ENCODE peak calls at places on chromosomes 1 and 21, in six cellular contexts. I is DND-41; Z is mesenchymal stem cell; D is mucosa of descending colon; T is CD4-positive, CD25-positive, alpha-beta regulatory T cell; O is aorta. F is an unnamed sample. For H3K36me3 and H3K4me1, the result is how much of the 10 kb centered on the place peaks cover.

GRCh38 chr1:108320851-108321250 is 77.0 kb upstream of the NBPF4 start:
- DNase-seq in D (no peak), T (no peak), Z (no peak), I (no peak), O (no peak), F (no peak)

GRCh38 chr1:245575710-245576109 is 420.9 kb downstream of the KIF26B start:
- DNase-seq in O (no peak), I (no peak), Z (peak), D (no peak), T (no peak), F (no peak)

GRCh38 chr1:224565186-224565585 is 50.9 kb upstream of the CNIH3 start:
- DNase-seq in Z (peak), O (no peak), T (no peak), D (no peak), I (no peak), F (no peak)

GRCh38 chr1:186904361-186904760 is 75.6 kb downstream of the PLA2G4A start:
- DNase-seq in D (no peak), O (no peak), I (no peak), T (no peak), Z (no peak), F (no peak)

GRCh38 chr1:242199861-242200458 is 201.1 kb upstream of the MAP1LC3C start:
- DNase-seq in I (no peak), T (no peak), O (no peak), Z (no peak), D (no peak), F (no peak)

GRCh38 chr1:175390081-175390481 is 197.5 kb upstream of the KIAA0040 start:
- DNase-seq in D (no peak), Z (no peak), O (no peak), T (no peak), I (no peak), F (no peak)

GRCh38 chr1:18557621-18558465 is 72.8 kb upstream of the PAX7 start:
- DNase-seq in O (no peak), I (no peak), Z (no peak), T (no peak), D (peak), F (no peak)

GRCh38 chr1:217274416-217274815 is 356.5 kb downstream of the GPATCH2 start:
- DNase-seq in D (no peak), I (no peak), T (no peak), Z (peak), O (no peak), F (no peak)

GRCh38 chr1:246786606-246787238 is 62.5 kb downstream of the SCCPDH start:
- DNase-seq in O (no peak), Z (no peak), D (no peak), I (no peak), T (no peak), F (no peak)

GRCh38 chr21:16968436-16968835 is 544.4 kb upstream of the CXADR start:
- DNase-seq in T (no peak), Z (no peak), D (no peak), O (no peak), I (no peak), F (no peak)

GRCh38 chr1:235025422-235025984 is 103.1 kb downstream of the TOMM20 start:
- DNase-seq in O (no peak), T (no peak), I (no peak), Z (no peak), D (no peak), F (no peak)

GRCh38 chr1:6603851-6604558 is 1.3 kb upstream of the KLHL21 start:
- DNase-seq in T (no peak), O (peak), Z (peak), I (no peak), D (peak), F (no peak)

GRCh38 chr1:41740630-41741239 is 178.0 kb downstream of the HIVEP3 start:
- DNase-seq in I (no peak), T (no peak), O (no peak), Z (no peak), D (no peak), F (no peak)

GRCh38 chr21:31731112-31731801 is 661 bp downstream of the SCAF4 start:
- DNase-seq in I (peak), O (peak), D (peak), T (peak), Z (no peak), F (no peak)

GRCh38 chr1:102840741-102841140 is 267.6 kb downstream of the COL11A1 start:
- DNase-seq in Z (no peak), D (no peak), O (no peak), I (no peak), T (no peak), F (no peak)

GRCh38 chr1:10987840-10988417 is 24.5 kb upstream of the TARDBP start:
- DNase-seq in I (no peak), T (no peak), D (no peak), Z (no peak), O (no peak), F (no peak)

GRCh38 chr1:233368106-233368783 is 40.7 kb downstream of the MAP3K21 start:
- DNase-seq in I (no peak), D (no peak), Z (peak), T (no peak), O (no peak), F (no peak)

GRCh38 chr1:192732787-192733186 is 76.1 kb upstream of the RGS2 start:
- DNase-seq in O (no peak), I (peak), D (no peak), T (no peak), Z (no peak), F (no peak)

GRCh38 chr1:15656464-15656863 is 27.7 kb upstream of the PLEKHM2 start:
- DNase-seq in D (no peak), Z (no peak), O (no peak), I (no peak), T (no peak), F (no peak)

GRCh38 chr1:116508984-116509980 is 61.5 kb downstream of the CD58 start:
- DNase-seq in D (peak), Z (peak), I (no peak), O (no peak), T (no peak), F (no peak)

GRCh38 chr1:109649380-109649987 is 6.4 kb upstream of the GSTM4 start:
- DNase-seq in D (no peak), Z (peak), T (no peak), I (no peak), O (no peak), F (no peak)

GRCh38 chr1:3323021-3323790 is 131.3 kb upstream of the ARHGEF16 start:
- DNase-seq in Z (no peak), D (peak), O (no peak), T (no peak), I (no peak), F (no peak)

GRCh38 chr1:3319874-3320245 is 134.6 kb upstream of the ARHGEF16 start:
- DNase-seq in Z (peak), I (peak), T (no peak), O (no peak), D (peak), F (peak)

GRCh38 chr1:3322440-3323020 is 131.9 kb upstream of the ARHGEF16 start:
- DNase-seq in O (no peak), D (no peak), Z (no peak), I (no peak), T (no peak), F (no peak)

GRCh38 chr1:3320246-3321152 is 134.0 kb upstream of the ARHGEF16 start:
- DNase-seq in I (no peak), Z (no peak), T (no peak), O (no peak), D (peak), F (no peak)

DNA sequence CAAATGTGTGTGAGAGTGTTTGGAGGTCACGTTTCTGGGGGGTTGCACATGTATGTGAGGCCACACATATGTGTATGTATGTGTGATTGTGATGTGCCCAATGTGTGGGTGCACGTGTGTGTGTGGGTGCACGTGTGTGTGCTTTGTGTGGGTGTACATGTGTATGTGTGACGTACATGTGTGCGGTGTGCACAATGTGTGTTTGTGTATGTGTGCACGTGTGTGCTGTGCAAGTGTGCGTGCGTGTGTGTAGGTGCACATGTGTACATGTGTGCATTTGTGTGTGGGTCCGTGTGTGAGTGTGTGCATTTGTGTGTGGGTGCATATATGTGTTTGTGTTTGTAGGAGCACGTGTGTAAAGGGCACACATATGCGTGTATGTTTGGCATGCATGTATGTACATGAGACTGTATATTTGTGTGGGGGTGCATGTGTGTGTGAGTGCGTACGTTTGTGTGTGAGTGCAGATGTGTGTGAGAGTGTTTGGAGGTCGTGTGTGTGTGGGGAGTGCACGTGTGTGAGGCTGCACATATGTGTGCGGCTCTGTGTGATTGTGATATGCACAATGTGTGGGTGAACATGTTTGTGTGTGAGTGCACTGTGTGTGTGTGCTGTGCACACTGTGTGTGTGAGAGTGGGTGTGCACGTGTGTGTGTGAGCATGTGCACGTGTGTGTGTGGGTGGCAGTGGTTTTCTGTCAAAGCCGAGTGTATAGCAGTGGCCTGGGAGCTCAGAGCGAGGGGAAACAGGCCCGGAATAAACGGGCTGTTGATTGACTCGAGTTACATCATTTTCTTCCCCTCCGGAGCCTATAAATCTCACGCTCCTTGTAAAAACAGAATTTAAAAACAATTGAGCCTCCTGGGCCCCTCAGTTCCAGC is 132.7 kb upstream of the ARHGEF16 start:
- DNase-seq in Z (no peak), O (no peak), D (no peak), T (no peak), I (no peak), F (no peak)
- H3K4me3 ChIP-seq in Z (no peak), O (no peak), D (no peak), T (no peak), I (no peak), F (no peak)

GRCh38 chr1:168321945-168322344 is 41.3 kb downstream of the TBX19 start:
- DNase-seq in O (no peak), Z (peak), I (no peak), T (no peak), D (no peak), F (no peak)
- H3K36me3 ChIP-seq in O (under half), Z (under half), I (under half), T (under half), D (under half), F (under half)

GRCh38 chr21:43316156-43316845 is 110.6 kb downstream of the SIK1 start:
- DNase-seq in T (no peak), O (no peak), D (no peak), Z (no peak), I (no peak), F (peak)
- H3K4me1 ChIP-seq in T (under half), O (under half), D (under half), Z (under half), I (under half), F (under half)

DNA sequence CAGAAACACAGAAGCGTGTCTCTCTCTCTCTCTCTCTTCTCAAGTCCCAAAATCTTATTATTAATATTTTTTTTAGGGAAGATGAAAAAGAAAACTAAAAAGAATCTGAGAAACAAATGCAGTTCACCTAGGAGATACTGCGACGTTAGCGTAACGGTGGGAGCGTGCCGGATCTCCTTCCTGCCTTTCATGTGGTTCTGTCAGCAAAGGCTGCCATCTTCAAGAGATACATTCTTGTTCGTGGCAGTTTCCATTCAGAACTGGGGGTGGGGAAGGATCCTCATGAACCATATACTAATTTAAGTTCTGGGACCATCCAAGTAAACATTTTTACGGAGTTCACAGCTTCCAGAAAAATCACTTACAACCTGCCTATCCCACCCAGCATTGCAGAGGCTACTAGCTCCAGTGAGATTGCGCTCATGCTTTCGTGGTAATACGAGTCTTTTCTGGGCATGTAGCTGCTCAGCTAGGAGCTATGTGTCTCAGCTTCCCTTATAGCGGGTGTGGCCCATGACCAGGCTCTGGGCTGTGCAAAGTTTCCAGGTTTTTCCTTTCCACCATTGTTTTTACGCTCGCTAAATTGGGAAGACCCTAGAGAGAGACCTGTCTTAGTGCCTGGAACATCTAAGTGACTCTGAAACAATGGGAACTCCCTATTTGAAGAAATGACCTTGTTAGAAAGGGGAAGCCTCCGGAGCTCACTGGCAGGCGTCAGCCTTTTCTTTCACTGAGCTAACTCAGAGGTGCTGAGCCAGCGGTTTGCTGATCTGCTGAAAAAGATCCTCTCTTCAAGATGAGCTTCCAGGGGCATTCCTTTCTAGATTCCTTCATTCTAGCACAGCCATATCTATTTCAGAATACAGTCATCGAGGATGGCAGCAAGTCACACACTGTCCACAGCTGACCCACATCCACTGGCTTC is 17.3 kb downstream of the SLAMF1 start:
- DNase-seq in I (peak), O (no peak), D (peak), Z (no peak), T (peak), F (peak)
- H3K4me3 ChIP-seq in I (peak), O (no peak), D (no peak), Z (no peak), T (peak), F (peak)

GRCh38 chr1:230690101-230690500 is 23.8 kb downstream of the AGT start:
- DNase-seq in I (no peak), T (no peak), O (no peak), D (no peak), Z (no peak), F (no peak)
- H3K36me3 ChIP-seq in I (half or more), T (half or more), O (under half), D (under half), Z (under half), F (half or more)

DNA sequence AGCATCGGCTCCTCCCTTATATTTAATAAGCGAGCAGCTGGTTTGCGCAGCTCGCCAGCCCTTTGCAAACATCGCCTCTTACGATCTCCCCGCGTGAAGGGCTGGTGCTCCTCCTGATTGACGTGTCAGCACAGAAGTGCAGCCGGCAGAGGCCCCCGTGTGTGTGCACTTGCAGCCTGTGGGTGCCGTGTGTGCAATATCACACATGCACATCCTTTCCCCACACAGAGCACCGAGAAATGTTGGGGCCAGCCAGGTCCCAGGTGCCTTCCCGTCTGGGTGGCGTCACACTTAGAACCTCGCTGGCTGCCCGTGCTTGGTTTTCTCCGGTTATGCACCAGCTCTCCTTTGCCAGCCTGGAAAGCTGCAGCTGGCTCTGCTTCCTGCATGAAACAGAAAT is 126.6 kb upstream of the AJAP1 start:
- DNase-seq in T (no peak), O (no peak), Z (no peak), D (peak), I (no peak), F (no peak)
- H3K4me1 ChIP-seq in T (under half), O (under half), Z (under half), D (under half), I (under half), F (under half)

DNA sequence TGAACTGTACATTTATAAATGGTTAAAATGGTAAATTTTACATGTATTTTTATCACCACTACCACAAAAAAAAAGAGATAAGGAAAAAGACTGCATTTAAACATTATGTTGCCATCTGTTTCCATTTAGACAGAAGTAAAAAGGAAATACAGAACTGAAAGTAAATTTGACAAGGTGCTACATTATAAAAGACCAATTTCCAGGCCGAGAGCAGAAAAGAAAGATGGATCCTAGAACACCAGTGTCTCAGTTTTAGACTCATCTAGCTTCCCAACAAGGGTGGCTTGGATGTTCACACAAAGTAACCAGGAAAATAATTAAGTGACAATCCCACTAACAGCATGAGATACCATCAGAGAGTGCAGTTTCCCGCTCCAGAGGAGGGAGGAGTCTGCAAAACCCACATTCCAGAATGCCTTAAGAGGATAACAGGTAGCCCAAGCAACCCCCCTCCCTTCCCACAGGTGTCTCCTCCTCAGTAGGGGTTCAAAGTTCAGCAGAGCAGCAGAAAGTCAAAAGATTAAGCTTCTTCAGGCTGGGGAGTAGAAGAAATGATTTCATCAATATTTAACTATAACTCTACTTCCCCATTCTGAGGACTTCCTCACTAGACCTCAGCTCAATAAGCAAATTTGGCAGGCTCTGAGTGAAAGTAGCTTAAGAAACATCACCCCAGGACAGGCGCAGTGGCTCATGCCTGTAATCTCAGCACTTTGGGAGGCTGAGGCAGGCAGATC is 11.8 kb downstream of the TPM3 start:
- DNase-seq in Z (no peak), T (no peak), O (no peak), I (no peak), D (peak), F (no peak)
- H3K4me3 ChIP-seq in Z (peak), T (peak), O (no peak), I (peak), D (no peak), F (peak)

F was measured in CD4-positive, alpha-beta memory T cell.